ENCODE peak calls at places on chromosomes 3 and 15, in five cellular contexts. P is K562, T is SK-N-SH, R is HCT116, O is H1. A is an unnamed sample.

GRCh38 chr3:106176734-106177133 is 307.9 kb upstream of the CBLB start:
- DNase-seq in T (no peak), O (no peak), P (no peak), R (no peak), A (no peak)

GRCh38 chr15:42495361-42496212 is at the start of gene SNAP23:
- DNase-seq in T (peak; percentile 95), P (peak; percentile 94), R (peak; percentile 64), O (peak; percentile 76), A (peak; percentile 66)

GRCh38 chr3:82814660-82815059 is 1053.2 kb upstream of the GBE1 start:
- DNase-seq in R (no peak), O (no peak), P (no peak), T (no peak), A (no peak)

GRCh38 chr3:128878556-128879124 is 780 bp upstream of the ACAD9 start:
- DNase-seq in T (peak; percentile 44), O (no peak), P (peak; percentile 24), R (no peak), A (no peak)

GRCh38 chr3:168820748-168821445 is 725.2 kb upstream of the GOLIM4 start:
- DNase-seq in T (no peak), R (no peak), O (no peak), P (no peak), A (no peak)

GRCh38 chr15:92666780-92667179 is 11.2 kb upstream of the FAM174B start:
- DNase-seq in R (no peak), T (no peak), O (no peak), P (no peak), A (no peak)

GRCh38 chr3:53044371-53045106 is 1.3 kb downstream of the SFMBT1 start:
- DNase-seq in P (no peak), O (no peak), T (peak; percentile 52), R (no peak), A (peak; percentile 41)

GRCh38 chr3:43505351-43505750 is 116.5 kb downstream of the ANO10 start:
- DNase-seq in O (no peak), P (no peak), R (no peak), T (no peak), A (no peak)

GRCh38 chr3:31247850-31248618 is 284.7 kb upstream of the STT3B start:
- DNase-seq in O (no peak), T (no peak), P (no peak), R (peak; percentile 6), A (no peak)

GRCh38 chr3:112307557-112307956 is 13.5 kb upstream of the SLC9C1 start:
- DNase-seq in T (no peak), P (no peak), R (no peak), O (no peak), A (no peak)

GRCh38 chr3:22319446-22319845 is 568.4 kb upstream of the ZNF385D start:
- DNase-seq in R (no peak), T (no peak), P (no peak), O (no peak), A (no peak)

DNA sequence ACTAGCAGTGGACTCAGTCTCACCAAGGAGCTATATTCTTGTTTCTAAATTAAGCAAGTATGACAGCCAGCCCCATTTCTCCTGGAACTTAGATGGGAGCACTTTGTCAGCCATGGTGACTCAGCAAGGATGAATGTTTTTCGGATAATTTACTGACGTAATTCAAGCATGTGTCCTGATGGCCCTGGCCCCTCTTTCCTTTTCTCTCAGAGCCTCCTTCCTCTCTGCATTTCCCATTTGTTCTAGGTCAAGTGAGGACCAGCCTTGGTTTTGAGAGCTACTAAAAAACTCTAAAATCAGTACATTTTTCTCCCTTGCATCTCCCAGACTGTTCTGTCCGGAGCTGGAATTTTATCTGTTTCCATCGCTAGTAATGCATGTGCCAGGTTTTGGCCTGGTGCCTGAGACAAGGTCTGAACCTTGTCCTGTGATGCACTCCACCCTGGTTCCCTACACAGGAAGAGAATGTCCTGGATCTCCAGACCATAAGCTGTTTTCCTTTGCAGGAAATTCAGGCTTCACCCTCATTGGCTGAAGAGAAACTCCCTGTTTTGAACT is 256.6 kb upstream of the ROPN1 start:
- DNase-seq in O (no peak), R (no peak), P (no peak), T (peak; percentile 52), A (no peak)
- TF ChIP-seq SIN3A in O (no peak), R (no peak), P (no peak), T (peak; percentile 20), A (no peak)

GRCh38 chr3:133489466-133490085 is 83.9 kb upstream of the CDV3 start:
- DNase-seq in T (no peak), P (no peak), O (no peak), R (no peak), A (no peak)
- TF ChIP-seq SIN3A in T (no peak), P (no peak), O (no peak), R (no peak), A (no peak)

DNA sequence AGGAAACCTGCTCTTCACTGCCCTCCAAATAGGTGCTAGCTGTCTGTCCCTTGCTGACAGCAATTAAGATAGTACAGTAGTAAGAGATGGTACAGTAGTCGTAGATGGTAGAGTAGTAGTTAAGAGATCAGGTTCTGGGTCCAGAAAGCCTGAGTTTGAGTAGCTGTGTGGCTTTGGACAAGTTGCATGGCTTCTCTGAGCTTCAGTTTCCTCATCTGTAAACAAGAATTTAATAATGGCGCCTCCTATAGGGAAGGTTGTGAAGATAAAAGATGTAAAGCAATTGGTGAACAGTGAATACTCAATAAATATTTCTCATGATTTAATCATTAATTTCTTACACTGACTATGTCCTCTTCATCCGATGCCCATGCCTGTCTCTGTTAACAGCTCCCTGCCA is 86.9 kb upstream of the BCL6 start:
- DNase-seq in P (no peak), O (no peak), T (no peak), R (no peak), A (no peak)
- TF ChIP-seq SIN3A in P (no peak), O (no peak), T (no peak), R (no peak), A (no peak)

GRCh38 chr15:69222002-69222474 is 61.6 kb downstream of the GLCE start:
- DNase-seq in R (no peak), O (no peak), P (no peak), T (no peak), A (no peak)

GRCh38 chr15:69223083-69223813 is 62.8 kb downstream of the GLCE start:
- DNase-seq in O (no peak), R (no peak), P (no peak), T (no peak), A (no peak)

GRCh38 chr15:69226028-69226355 is 65.6 kb downstream of the GLCE start:
- DNase-seq in T (no peak), P (no peak), R (no peak), O (no peak), A (no peak)

GRCh38 chr15:69225355-69226027 is 65.1 kb downstream of the GLCE start:
- DNase-seq in R (peak; percentile 26), P (no peak), T (peak; percentile 36), O (no peak), A (no peak)

GRCh38 chr15:69224383-69224782 is 63.9 kb downstream of the GLCE start:
- DNase-seq in R (no peak), O (no peak), P (no peak), T (no peak), A (no peak)
- TF ChIP-seq SIN3A in R (no peak), O (no peak), P (no peak), T (no peak), A (no peak)

DNA sequence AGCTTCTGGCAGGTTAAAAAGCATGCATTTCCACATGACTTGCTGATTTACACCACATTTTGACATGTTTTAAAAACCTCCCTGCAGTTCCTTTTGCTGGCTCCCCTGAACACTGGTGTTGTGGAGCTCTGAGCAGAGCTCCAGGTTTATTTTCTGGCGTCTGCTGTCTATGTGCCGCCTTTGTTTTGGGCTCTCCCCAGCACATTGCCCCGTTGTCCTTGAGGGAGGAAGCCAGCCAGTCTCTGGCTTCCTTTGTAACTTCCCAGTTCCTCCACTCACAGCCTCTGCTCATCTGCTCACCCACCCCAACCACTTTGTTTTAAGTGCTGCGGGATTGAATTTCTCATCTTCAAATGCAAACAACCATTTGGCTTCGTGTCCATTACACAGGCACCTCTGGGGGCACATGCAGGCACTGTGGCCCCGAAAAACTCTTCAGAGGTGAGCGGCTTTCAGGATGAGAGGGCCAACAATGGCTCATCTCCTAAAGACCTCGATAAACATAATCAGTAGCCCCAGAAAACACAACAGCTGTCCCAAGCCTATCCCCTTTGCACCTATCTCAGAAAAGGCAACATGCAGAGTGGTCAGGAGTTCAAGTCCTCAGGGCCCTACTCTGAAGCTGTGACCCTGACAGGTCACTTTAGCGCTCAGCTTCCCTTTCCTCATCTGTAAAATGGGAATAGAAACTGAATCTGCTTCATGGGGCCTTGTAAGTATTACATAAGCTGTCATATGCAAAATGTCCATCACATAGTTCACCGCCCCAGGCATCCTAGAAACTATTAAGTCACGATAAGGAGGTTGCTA is 1.4 kb upstream of the MEF2A start:
- DNase-seq in R (no peak), O (no peak), T (no peak), P (no peak), A (no peak)
- TF ChIP-seq SIN3A in R (no peak), O (no peak), T (no peak), P (no peak), A (no peak)

DNA sequence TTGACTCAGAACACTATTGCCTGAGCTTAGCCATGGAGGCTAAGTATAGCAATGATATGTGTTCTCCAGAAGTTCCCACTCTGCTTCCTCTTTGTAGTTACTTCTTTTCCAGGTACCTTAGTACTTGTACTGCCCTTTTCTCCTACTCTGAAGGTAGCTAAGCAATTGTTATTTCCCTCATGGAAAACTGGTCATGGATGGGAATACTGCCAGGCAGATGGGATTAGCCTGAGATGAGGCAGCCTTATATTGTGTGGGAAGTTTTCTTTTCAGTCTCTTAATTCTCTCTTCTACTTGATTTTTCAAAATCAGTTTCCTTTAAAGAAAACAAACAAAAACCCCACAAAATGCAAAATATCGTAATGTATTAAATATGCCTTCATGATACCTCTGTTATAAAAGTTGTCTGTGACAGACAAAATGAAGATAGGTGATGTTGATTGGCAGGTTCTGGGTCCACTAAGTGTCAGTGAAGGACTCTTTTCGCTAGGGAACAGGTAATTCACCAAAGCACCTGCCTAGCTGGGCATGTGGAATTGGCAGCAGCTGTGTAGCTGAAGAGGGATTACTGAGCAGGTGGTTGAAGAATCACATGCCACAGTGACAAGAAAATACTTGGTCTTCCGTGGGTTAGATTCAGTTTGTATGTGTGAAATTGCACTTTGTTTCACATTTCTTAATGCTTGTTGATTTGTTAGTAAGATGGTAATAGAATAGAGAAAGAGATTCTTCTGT is 4.1 kb downstream of the ZNF609 start:
- DNase-seq in P (no peak), O (no peak), T (no peak), R (no peak), A (no peak)
- TF ChIP-seq SIN3A in P (no peak), O (no peak), T (no peak), R (no peak), A (no peak)

GRCh38 chr3:73653877-73654276 is 29.1 kb upstream of the PDZRN3 start:
- DNase-seq in P (no peak), O (no peak), R (no peak), T (no peak), A (no peak)
- TF ChIP-seq SIN3A in P (no peak), O (no peak), R (no peak), T (no peak), A (no peak)

GRCh38 chr3:178479446-178479845 is 56.8 kb upstream of the KCNMB2 start:
- DNase-seq in P (no peak), R (no peak), T (no peak), O (no peak), A (no peak)
- TF ChIP-seq SIN3A in P (no peak), R (no peak), T (no peak), O (no peak), A (no peak)

A was measured in Panc1.